ENCODE peak calls at places on chromosomes 11 and 22, in seven cellular contexts. M is CD4-positive, alpha-beta memory T cell; F is heart left ventricle; Z is neural progenitor cell; D is GM23248; S is HepG2; W is right cardiac atrium. N is an unnamed sample.

GRCh38 chr11:44145011-44145777 is 49.7 kb downstream of the EXT2 start:
- DNase-seq in F (no peak), Z (no peak), S (no peak), M (no peak), W (no peak), D (peak; percentile 32), N (no peak)

GRCh38 chr11:66080055-66080817 is 10.2 kb downstream of the PACS1 start:
- DNase-seq in Z (no peak), F (no peak), D (peak; percentile 95), W (no peak), M (peak; percentile 43), S (peak; percentile 34), N (peak; percentile 58)

GRCh38 chr11:64451856-64452255 is 92.9 kb downstream of the RPS6KA4 start:
- DNase-seq in M (no peak), Z (no peak), S (no peak), F (no peak), D (no peak), W (no peak), N (no peak)

GRCh38 chr11:116239247-116239646 is 533.5 kb downstream of the BUD13 start:
- DNase-seq in D (no peak), Z (no peak), W (no peak), M (no peak), F (no peak), S (no peak), N (no peak)

GRCh38 chr22:41446057-41446501 is 522 bp downstream of the TOB2 start:
- DNase-seq in F (no peak), Z (peak; percentile 59), W (peak; percentile 79), D (peak; percentile 54), S (no peak), M (peak; percentile 9), N (peak; percentile 7)

GRCh38 chr11:105005451-105005845 is 17.5 kb downstream of the CASP5 start:
- DNase-seq in M (no peak), Z (no peak), S (no peak), W (no peak), D (no peak), F (no peak), N (no peak)

GRCh38 chr11:78318733-78319132 is 98.9 kb downstream of the GAB2 start:
- DNase-seq in W (no peak), M (no peak), S (no peak), Z (peak; percentile 63), F (no peak), D (peak; percentile 27), N (no peak)

GRCh38 chr22:46128606-46129005 is 21.7 kb upstream of the PPARA start:
- DNase-seq in W (no peak), D (no peak), S (no peak), F (no peak), M (no peak), Z (no peak), N (no peak)

GRCh38 chr11:122271167-122271566 is 155.2 kb upstream of the BLID start:
- DNase-seq in D (no peak), S (no peak), M (no peak), F (no peak), Z (no peak), W (no peak), N (no peak)

GRCh38 chr11:7643323-7643722 is 30.0 kb downstream of the CYB5R2 start:
- DNase-seq in W (no peak), F (no peak), D (no peak), S (no peak), M (no peak), Z (peak; percentile 34), N (no peak)

GRCh38 chr11:24754406-24754805 is 257.6 kb downstream of the LUZP2 start:
- DNase-seq in W (no peak), Z (no peak), S (no peak), M (no peak), D (no peak), F (no peak), N (no peak)

GRCh38 chr22:30290679-30291333 is 1.5 kb upstream of the CASTOR1 start:
- DNase-seq in F (peak; percentile 91), D (peak; percentile 59), S (peak; percentile 63), Z (peak; percentile 48), M (no peak), W (peak; percentile 92), N (no peak)

GRCh38 chr11:7353100-7353499 is 101.4 kb downstream of the SYT9 start:
- DNase-seq in S (peak; percentile 26), Z (peak; percentile 47), W (no peak), F (no peak), M (peak; percentile 13), D (peak; percentile 64), N (no peak)

GRCh38 chr11:2813141-2813908 is 72.2 kb downstream of the CDKN1C start:
- DNase-seq in M (no peak), F (peak; percentile 44), Z (no peak), W (peak; percentile 48), D (no peak), S (peak; percentile 35), N (no peak)

GRCh38 chr11:9180784-9181183 is 84.4 kb downstream of the DENND5A start:
- DNase-seq in Z (no peak), S (no peak), F (no peak), D (peak; percentile 47), M (no peak), W (no peak), N (no peak)

GRCh38 chr22:21951062-21951461 is 1.6 kb downstream of the PPM1F start:
- DNase-seq in Z (no peak), M (no peak), W (no peak), D (no peak), S (no peak), F (no peak), N (no peak)

GRCh38 chr22:16783930-16784354 is 41.3 kb downstream of the XKR3 start:
- DNase-seq in Z (peak; percentile 30), W (no peak), F (no peak), D (peak; percentile 27), M (no peak), S (peak; percentile 5), N (no peak)

GRCh38 chr11:76129729-76130128 is 76.6 kb downstream of the WNT11 start:
- DNase-seq in Z (no peak), F (no peak), W (no peak), D (no peak), S (no peak), M (no peak), N (no peak)

GRCh38 chr11:59560290-59560701 is 49.0 kb downstream of the OR4D9 start:
- DNase-seq in F (no peak), Z (peak; percentile 85), W (no peak), D (peak; percentile 67), S (peak; percentile 81), M (peak; percentile 76), N (peak; percentile 68)

GRCh38 chr11:25970726-25971508 is 361.0 kb upstream of the ANO3 start:
- DNase-seq in D (no peak), W (no peak), F (no peak), M (no peak), Z (no peak), S (no peak), N (no peak)

GRCh38 chr22:49197986-49198704 is 629.5 kb downstream of the BRD1 start:
- DNase-seq in W (no peak), F (no peak), Z (no peak), S (no peak), M (no peak), D (no peak), N (no peak)
- H3K9me3 ChIP-seq in W (no peaks in the 10 kb centered on the region), F (no peaks in the 10 kb centered on the region), Z (no peaks in the 10 kb centered on the region), S (no peaks in the 10 kb centered on the region), M (no peaks in the 10 kb centered on the region), D (no peaks in the 10 kb centered on the region), N (no peaks in the 10 kb centered on the region)

GRCh38 chr22:49153921-49154320 is 673.8 kb downstream of the BRD1 start:
- DNase-seq in S (no peak), Z (no peak), W (no peak), D (no peak), F (no peak), M (no peak), N (no peak)

GRCh38 chr22:49155039-49155808 is 672.4 kb downstream of the BRD1 start:
- DNase-seq in S (no peak), W (no peak), F (peak; percentile 41), M (no peak), Z (no peak), D (no peak), N (no peak)

GRCh38 chr22:49155809-49156580 is 671.7 kb downstream of the BRD1 start:
- DNase-seq in M (no peak), S (no peak), Z (no peak), F (peak; percentile 37), W (no peak), D (peak; percentile 1), N (no peak)

GRCh38 chr22:49152930-49153770 is 674.5 kb downstream of the BRD1 start:
- DNase-seq in W (no peak), Z (no peak), F (no peak), M (no peak), S (no peak), D (no peak), N (no peak)

DNA sequence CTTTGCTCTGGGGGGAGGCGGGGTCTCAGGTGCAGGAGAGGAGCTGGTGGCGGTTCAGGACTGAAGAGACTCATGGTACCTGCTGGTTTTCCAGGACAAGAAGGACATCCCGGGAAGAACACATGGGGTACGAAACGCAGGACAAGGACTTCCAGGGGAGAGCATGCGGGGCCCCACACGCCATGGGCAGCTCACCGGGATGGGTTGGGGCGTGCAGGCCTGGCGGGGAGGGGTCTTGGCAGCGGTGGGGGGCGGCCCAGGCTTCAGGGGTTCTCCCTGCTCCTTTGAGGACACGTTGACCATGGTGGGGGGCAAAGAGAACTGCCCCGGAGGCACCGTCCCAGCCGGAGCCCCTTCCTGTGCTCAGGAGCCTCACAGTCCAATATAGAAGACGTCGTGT is 673.2 kb downstream of the BRD1 start:
- DNase-seq in D (no peak), S (no peak), W (no peak), Z (no peak), F (no peak), M (no peak), N (no peak)
- H3K9me3 ChIP-seq in D (no peaks in the 10 kb centered on the region), S (no peaks in the 10 kb centered on the region), W (no peaks in the 10 kb centered on the region), Z (no peaks in the 10 kb centered on the region), F (no peaks in the 10 kb centered on the region), M (no peaks in the 10 kb centered on the region), N (no peaks in the 10 kb centered on the region)

DNA sequence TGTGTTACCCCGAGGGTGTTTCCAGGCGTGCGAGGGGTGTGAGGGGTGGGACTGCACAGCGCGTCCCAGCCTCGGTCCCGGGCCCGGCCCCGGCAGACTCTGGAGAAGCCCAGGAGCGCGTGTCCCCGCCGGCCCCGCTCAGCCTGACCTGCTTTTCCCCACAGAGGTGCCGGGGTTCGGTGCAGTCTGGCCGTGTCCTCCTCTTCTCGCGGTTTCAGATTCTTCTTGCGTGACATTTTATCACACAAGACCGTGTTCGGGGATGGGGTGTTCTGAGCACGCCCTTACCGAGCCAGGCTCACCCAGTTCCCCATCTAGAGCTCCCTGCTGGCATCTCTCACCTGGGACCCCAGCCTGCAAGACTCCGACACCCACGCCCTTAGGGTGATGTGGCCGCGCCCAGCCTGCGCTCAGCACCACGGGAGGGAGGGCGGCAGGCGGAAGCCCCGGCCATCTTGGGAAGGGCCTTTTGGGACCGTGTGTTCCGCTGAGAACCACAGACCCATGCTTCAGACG is 775.6 kb downstream of the BRD1 start:
- DNase-seq in M (peak; percentile 54), Z (no peak), W (no peak), D (no peak), S (no peak), F (no peak), N (no peak)
- H3K9me3 ChIP-seq in M (no peaks in the 10 kb centered on the region), Z (no peaks in the 10 kb centered on the region), W (no peaks in the 10 kb centered on the region), D (no peaks in the 10 kb centered on the region), S (no peaks in the 10 kb centered on the region), F (no peaks in the 10 kb centered on the region), N (no peaks in the 10 kb centered on the region)

DNA sequence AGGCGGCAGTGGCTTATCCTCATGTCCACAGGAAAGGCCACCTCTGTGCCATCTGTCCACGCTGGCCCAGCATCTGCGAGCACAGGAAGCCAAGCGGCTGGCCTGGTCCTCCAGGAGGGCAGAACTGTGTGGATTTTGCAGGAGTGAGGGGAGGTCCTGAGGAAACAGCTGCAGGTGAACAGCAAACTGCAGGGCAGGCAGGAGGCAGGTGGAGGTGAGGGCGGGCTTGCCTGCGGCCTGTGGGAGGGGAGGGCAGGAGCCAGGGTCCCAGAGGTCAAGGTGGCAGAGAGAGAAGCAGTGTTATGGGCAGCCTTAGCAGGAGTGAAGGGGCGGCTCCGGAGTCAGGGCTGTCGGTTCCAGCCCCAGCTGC is 369.7 kb downstream of the SHANK2 start:
- DNase-seq in S (no peak), F (no peak), D (no peak), Z (no peak), W (no peak), M (no peak), N (no peak)
- H3K9me3 ChIP-seq in S (no peaks in the 10 kb centered on the region), F (no peaks in the 10 kb centered on the region), D (no peaks in the 10 kb centered on the region), Z (no peaks in the 10 kb centered on the region), W (no peaks in the 10 kb centered on the region), M (no peaks in the 10 kb centered on the region), N (no peaks in the 10 kb centered on the region)